ENCODE peak calls at places on chromosomes 4 and X, in seven cellular contexts. One of them, this sample, is unnamed.

GRCh38 chr4:3305610-3306371 is 13.0 kb downstream of the RGS12 start:
- DNase-seq in OCI-LY7: peak
- DNase-seq in MM.1S: no peak
- DNase-seq in GM23248: peak
- DNase-seq in SK-N-SH: no peak
- DNase-seq in PC-3: no peak
- DNase-seq in GM23338: no peak
- DNase-seq in this sample: no peak

GRCh38 chr4:85318415-85318814 is 156.5 kb upstream of the ARHGAP24 start:
- DNase-seq in OCI-LY7: no peak
- DNase-seq in MM.1S: no peak
- DNase-seq in GM23248: no peak
- DNase-seq in SK-N-SH: no peak
- DNase-seq in PC-3: peak
- DNase-seq in GM23338: no peak
- DNase-seq in this sample: no peak

GRCh38 chr4:108840426-108840975 is 77.6 kb upstream of the ETNPPL start:
- DNase-seq in OCI-LY7: no peak
- DNase-seq in MM.1S: peak
- DNase-seq in GM23248: no peak
- DNase-seq in SK-N-SH: no peak
- DNase-seq in PC-3: no peak
- DNase-seq in GM23338: no peak
- DNase-seq in this sample: no peak

GRCh38 chr4:8431553-8431952 is 9.0 kb downstream of the ACOX3 start:
- DNase-seq in OCI-LY7: no peak
- DNase-seq in MM.1S: no peak
- DNase-seq in GM23248: no peak
- DNase-seq in SK-N-SH: no peak
- DNase-seq in PC-3: no peak
- DNase-seq in GM23338: no peak
- DNase-seq in this sample: no peak

GRCh38 chr4:752196-752861 is 46.7 kb downstream of the PCGF3 start:
- DNase-seq in OCI-LY7: no peak
- DNase-seq in MM.1S: no peak
- DNase-seq in GM23248: no peak
- DNase-seq in SK-N-SH: no peak
- DNase-seq in PC-3: no peak
- DNase-seq in GM23338: no peak
- DNase-seq in this sample: no peak

GRCh38 chr4:40176602-40177001 is 20.2 kb upstream of the RHOH start:
- DNase-seq in OCI-LY7: no peak
- DNase-seq in MM.1S: no peak
- DNase-seq in GM23248: no peak
- DNase-seq in SK-N-SH: no peak
- DNase-seq in PC-3: no peak
- DNase-seq in GM23338: peak
- DNase-seq in this sample: no peak

GRCh38 chr4:74875451-74875850 is 57.5 kb upstream of the PARM1 start:
- DNase-seq in OCI-LY7: no peak
- DNase-seq in MM.1S: no peak
- DNase-seq in GM23248: no peak
- DNase-seq in SK-N-SH: no peak
- DNase-seq in PC-3: no peak
- DNase-seq in GM23338: no peak
- DNase-seq in this sample: no peak

GRCh38 chr4:153465583-153465921 is 608 bp upstream of the TMEM131L start:
- DNase-seq in OCI-LY7: peak
- DNase-seq in MM.1S: peak
- DNase-seq in GM23248: peak
- DNase-seq in SK-N-SH: peak
- DNase-seq in PC-3: peak
- DNase-seq in GM23338: peak
- DNase-seq in this sample: peak

GRCh38 chr4:141435446-141436225 is 200.7 kb upstream of the IL15 start:
- DNase-seq in OCI-LY7: no peak
- DNase-seq in MM.1S: no peak
- DNase-seq in GM23248: peak
- DNase-seq in SK-N-SH: no peak
- DNase-seq in PC-3: peak
- DNase-seq in GM23338: no peak
- DNase-seq in this sample: no peak

GRCh38 chrX:29478336-29479069 is 736.9 kb upstream of the MAGEB2 start:
- DNase-seq in OCI-LY7: peak
- DNase-seq in MM.1S: peak
- DNase-seq in GM23248: peak
- DNase-seq in SK-N-SH: peak
- DNase-seq in PC-3: peak
- DNase-seq in GM23338: peak
- DNase-seq in this sample: peak

GRCh38 chrX:20418809-20419208 is 152.1 kb upstream of the RPS6KA3 start:
- DNase-seq in OCI-LY7: no peak
- DNase-seq in MM.1S: no peak
- DNase-seq in GM23248: no peak
- DNase-seq in SK-N-SH: no peak
- DNase-seq in PC-3: no peak
- DNase-seq in GM23338: no peak
- DNase-seq in this sample: no peak

GRCh38 chr4:31160146-31160545 is 440.0 kb downstream of the PCDH7 start:
- DNase-seq in OCI-LY7: no peak
- DNase-seq in MM.1S: no peak
- DNase-seq in GM23248: no peak
- DNase-seq in SK-N-SH: no peak
- DNase-seq in PC-3: no peak
- DNase-seq in GM23338: no peak
- DNase-seq in this sample: no peak

GRCh38 chrX:23811135-23811781 is 28.3 kb downstream of the SAT1 start:
- DNase-seq in OCI-LY7: no peak
- DNase-seq in MM.1S: no peak
- DNase-seq in GM23248: peak
- DNase-seq in SK-N-SH: no peak
- DNase-seq in PC-3: no peak
- DNase-seq in GM23338: no peak
- DNase-seq in this sample: no peak

GRCh38 chr4:86831262-86832090 is 17.7 kb downstream of the SLC10A6 start:
- DNase-seq in OCI-LY7: no peak
- DNase-seq in MM.1S: no peak
- DNase-seq in GM23248: peak
- DNase-seq in SK-N-SH: no peak
- DNase-seq in PC-3: peak
- DNase-seq in GM23338: no peak
- DNase-seq in this sample: peak

GRCh38 chr4:126223784-126224407 is 909.1 kb downstream of the FAT4 start:
- DNase-seq in OCI-LY7: no peak
- DNase-seq in MM.1S: peak
- DNase-seq in GM23248: peak
- DNase-seq in SK-N-SH: no peak
- DNase-seq in PC-3: peak
- DNase-seq in GM23338: peak
- DNase-seq in this sample: peak

GRCh38 chr4:61277785-61278184 is 77.7 kb downstream of the ADGRL3 start:
- DNase-seq in OCI-LY7: no peak
- DNase-seq in MM.1S: no peak
- DNase-seq in GM23248: no peak
- DNase-seq in SK-N-SH: no peak
- DNase-seq in PC-3: peak
- DNase-seq in GM23338: no peak
- DNase-seq in this sample: no peak

GRCh38 chr4:169810325-169811323 is 52.9 kb upstream of the HPF1 start:
- DNase-seq in OCI-LY7: peak
- DNase-seq in MM.1S: peak
- DNase-seq in GM23248: peak
- DNase-seq in SK-N-SH: peak
- DNase-seq in PC-3: peak
- DNase-seq in GM23338: peak
- DNase-seq in this sample: peak

GRCh38 chrX:11667286-11667685 is 1.6 kb upstream of the ARHGAP6 start:
- DNase-seq in OCI-LY7: no peak
- DNase-seq in MM.1S: no peak
- DNase-seq in GM23248: no peak
- DNase-seq in SK-N-SH: no peak
- DNase-seq in PC-3: no peak
- DNase-seq in GM23338: no peak
- DNase-seq in this sample: no peak

GRCh38 chr4:102642571-102643298 is 118.0 kb downstream of the MANBA start:
- DNase-seq in OCI-LY7: no peak
- DNase-seq in MM.1S: no peak
- DNase-seq in GM23248: peak
- DNase-seq in SK-N-SH: no peak
- DNase-seq in PC-3: no peak
- DNase-seq in GM23338: no peak
- DNase-seq in this sample: no peak

GRCh38 chr4:15436515-15436914 is 8.7 kb downstream of the C1QTNF7 start:
- DNase-seq in OCI-LY7: no peak
- DNase-seq in MM.1S: no peak
- DNase-seq in GM23248: peak
- DNase-seq in SK-N-SH: peak
- DNase-seq in PC-3: peak
- DNase-seq in GM23338: no peak
- DNase-seq in this sample: peak

GRCh38 chr4:173405840-173406606 is 7.1 kb upstream of the SCRG1 start:
- DNase-seq in OCI-LY7: no peak
- DNase-seq in MM.1S: no peak
- DNase-seq in GM23248: no peak
- DNase-seq in SK-N-SH: no peak
- DNase-seq in PC-3: no peak
- DNase-seq in GM23338: no peak
- DNase-seq in this sample: no peak

GRCh38 chrX:68693481-68694410 is 46.3 kb downstream of the STARD8 start:
- DNase-seq in OCI-LY7: no peak
- DNase-seq in MM.1S: peak
- DNase-seq in GM23248: peak
- DNase-seq in SK-N-SH: peak
- DNase-seq in PC-3: peak
- DNase-seq in GM23338: peak
- DNase-seq in this sample: peak
- H3K4me2 ChIP-seq in OCI-LY7: no peak
- H3K4me2 ChIP-seq in MM.1S: peak
- H3K4me2 ChIP-seq in GM23248: peak
- H3K4me2 ChIP-seq in SK-N-SH: peak
- H3K4me2 ChIP-seq in PC-3: peak
- H3K4me2 ChIP-seq in GM23338: peak
- H3K4me2 ChIP-seq in this sample: peak

GRCh38 chr4:10639664-10640063 is 44.9 kb downstream of the CLNK start:
- DNase-seq in OCI-LY7: no peak
- DNase-seq in MM.1S: no peak
- DNase-seq in GM23248: peak
- DNase-seq in SK-N-SH: no peak
- DNase-seq in PC-3: no peak
- DNase-seq in GM23338: no peak
- DNase-seq in this sample: no peak

GRCh38 chr4:10639100-10639499 is 45.5 kb downstream of the CLNK start:
- DNase-seq in OCI-LY7: no peak
- DNase-seq in MM.1S: peak
- DNase-seq in GM23248: no peak
- DNase-seq in SK-N-SH: no peak
- DNase-seq in PC-3: peak
- DNase-seq in GM23338: no peak
- DNase-seq in this sample: no peak

GRCh38 chr4:10640535-10641159 is 43.9 kb downstream of the CLNK start:
- DNase-seq in OCI-LY7: no peak
- DNase-seq in MM.1S: no peak
- DNase-seq in GM23248: no peak
- DNase-seq in SK-N-SH: no peak
- DNase-seq in PC-3: no peak
- DNase-seq in GM23338: no peak
- DNase-seq in this sample: no peak

GRCh38 chr4:10647811-10648210 is 36.8 kb downstream of the CLNK start:
- DNase-seq in OCI-LY7: no peak
- DNase-seq in MM.1S: no peak
- DNase-seq in GM23248: no peak
- DNase-seq in SK-N-SH: no peak
- DNase-seq in PC-3: no peak
- DNase-seq in GM23338: no peak
- DNase-seq in this sample: no peak

DNA sequence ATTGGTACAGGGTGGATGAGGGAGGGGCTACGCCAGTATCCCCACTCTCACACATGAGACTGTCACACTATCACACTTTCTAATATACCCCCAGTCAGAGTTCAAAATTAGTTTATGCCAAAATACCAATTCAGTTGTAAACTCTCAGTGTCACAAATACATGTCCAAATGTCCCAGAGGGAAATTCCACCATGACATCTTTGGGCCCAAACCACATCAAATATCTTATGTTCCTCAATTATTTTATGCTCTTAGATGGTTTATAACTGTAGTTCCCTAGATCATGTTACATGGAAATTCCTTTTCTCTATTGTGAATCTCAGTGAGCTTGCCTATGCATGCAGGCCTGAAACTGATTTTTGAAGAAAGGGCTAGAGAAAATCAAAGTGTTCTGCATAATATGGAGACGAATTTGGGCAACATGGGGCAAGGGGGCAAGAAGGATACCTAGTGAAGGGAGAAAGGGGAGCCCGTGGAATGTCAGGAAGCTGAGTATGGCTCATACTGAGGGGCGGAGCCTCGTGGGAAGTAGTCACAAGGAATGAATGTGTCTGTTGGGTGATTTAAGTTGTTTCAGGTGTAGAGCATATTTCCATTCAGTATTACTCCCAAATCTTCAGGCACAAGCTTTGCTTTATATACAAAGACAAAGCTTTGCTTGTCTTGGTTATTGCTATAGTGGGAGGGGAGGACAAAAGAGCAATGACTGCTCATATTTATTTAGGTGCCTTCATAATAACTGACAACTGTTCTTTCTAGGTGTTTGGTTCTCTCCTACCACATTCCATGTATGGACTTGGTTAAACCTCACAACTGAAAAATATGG is 40.8 kb downstream of the CLNK start:
- DNase-seq in OCI-LY7: no peak
- DNase-seq in MM.1S: no peak
- DNase-seq in GM23248: no peak
- DNase-seq in SK-N-SH: no peak
- DNase-seq in PC-3: peak
- DNase-seq in GM23338: peak
- DNase-seq in this sample: no peak
- TF ChIP-seq EZH2phosphoT487 in OCI-LY7: no peak
- TF ChIP-seq EZH2phosphoT487 in MM.1S: no peak
- TF ChIP-seq EZH2phosphoT487 in GM23248: no peak
- TF ChIP-seq EZH2phosphoT487 in SK-N-SH: no peak
- TF ChIP-seq EZH2phosphoT487 in PC-3: no peak
- TF ChIP-seq EZH2phosphoT487 in GM23338: no peak
- TF ChIP-seq EZH2phosphoT487 in this sample: no peak

DNA sequence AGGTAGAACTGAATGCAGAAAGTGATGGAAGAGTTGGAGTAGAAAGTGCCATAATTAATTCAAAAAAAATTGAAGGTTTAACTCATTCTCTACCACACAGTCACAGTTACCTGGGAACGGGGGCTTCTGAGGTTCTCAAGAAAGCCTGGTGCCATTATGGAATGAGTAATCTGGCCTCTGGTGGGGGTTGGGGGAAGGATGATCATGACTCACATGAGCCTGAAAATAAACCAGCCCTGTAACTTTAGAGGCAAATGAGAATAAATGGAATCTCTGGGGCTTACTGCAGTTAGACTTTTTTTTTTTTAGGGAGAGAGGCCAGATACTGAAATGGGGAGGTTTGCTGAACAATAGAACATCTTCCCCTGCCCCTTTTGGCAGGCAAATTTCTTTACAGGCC is 55.3 kb downstream of the SOD3 start:
- DNase-seq in OCI-LY7: no peak
- DNase-seq in MM.1S: no peak
- DNase-seq in GM23248: peak
- DNase-seq in SK-N-SH: peak
- DNase-seq in PC-3: peak
- DNase-seq in GM23338: no peak
- DNase-seq in this sample: peak
- H2AFZ ChIP-seq in OCI-LY7: no peak
- H2AFZ ChIP-seq in MM.1S: no peak
- H2AFZ ChIP-seq in GM23248: no peak
- H2AFZ ChIP-seq in SK-N-SH: no peak
- H2AFZ ChIP-seq in PC-3: no peak
- H2AFZ ChIP-seq in GM23338: no peak
- H2AFZ ChIP-seq in this sample: no peak

GRCh38 chr4:94578195-94578594 is 126.5 kb downstream of the PDLIM5 start:
- DNase-seq in OCI-LY7: no peak
- DNase-seq in MM.1S: no peak
- DNase-seq in GM23248: peak
- DNase-seq in SK-N-SH: no peak
- DNase-seq in PC-3: no peak
- DNase-seq in GM23338: no peak
- DNase-seq in this sample: no peak
- H3K4me2 ChIP-seq in OCI-LY7: no peak
- H3K4me2 ChIP-seq in MM.1S: no peak
- H3K4me2 ChIP-seq in GM23248: no peak
- H3K4me2 ChIP-seq in SK-N-SH: no peak
- H3K4me2 ChIP-seq in PC-3: no peak
- H3K4me2 ChIP-seq in GM23338: no peak
- H3K4me2 ChIP-seq in this sample: no peak